ENCODE peak calls at places on chromosome 9, in seven cellular contexts. One of them, this sample, is unnamed.

GRCh38 chr9:133514475-133515239 is 10.1 kb downstream of the MYMK start:
- DNase-seq in mesendoderm: no peak
- DNase-seq in bronchial epithelial cell: no peak
- DNase-seq in fibroblast of lung: no peak
- DNase-seq in heart right ventricle: peak; percentile 54
- DNase-seq in ovary: peak; percentile 77
- DNase-seq in tibial nerve: peak; percentile 58
- DNase-seq in this sample: no peak

GRCh38 chr9:121455527-121456239 is 44.0 kb downstream of the GGTA1 start:
- DNase-seq in mesendoderm: no peak
- DNase-seq in bronchial epithelial cell: no peak
- DNase-seq in fibroblast of lung: no peak
- DNase-seq in heart right ventricle: no peak
- DNase-seq in ovary: no peak
- DNase-seq in tibial nerve: no peak
- DNase-seq in this sample: peak; percentile 3

GRCh38 chr9:121277518-121278275 is 9.7 kb downstream of the GSN start:
- DNase-seq in mesendoderm: no peak
- DNase-seq in bronchial epithelial cell: peak; percentile 39
- DNase-seq in fibroblast of lung: peak; percentile 51
- DNase-seq in heart right ventricle: no peak
- DNase-seq in ovary: no peak
- DNase-seq in tibial nerve: no peak
- DNase-seq in this sample: no peak

GRCh38 chr9:88322906-88323566 is 65.2 kb upstream of the SPIN1 start:
- DNase-seq in mesendoderm: no peak
- DNase-seq in bronchial epithelial cell: no peak
- DNase-seq in fibroblast of lung: peak; percentile 5
- DNase-seq in heart right ventricle: peak; percentile 6
- DNase-seq in ovary: no peak
- DNase-seq in tibial nerve: no peak
- DNase-seq in this sample: peak; percentile 61

GRCh38 chr9:83633676-83634075 is 10.7 kb downstream of the IDNK start:
- DNase-seq in mesendoderm: no peak
- DNase-seq in bronchial epithelial cell: no peak
- DNase-seq in fibroblast of lung: no peak
- DNase-seq in heart right ventricle: no peak
- DNase-seq in ovary: no peak
- DNase-seq in tibial nerve: no peak
- DNase-seq in this sample: no peak

GRCh38 chr9:74503219-74503618 is 6.1 kb downstream of the RORB start:
- DNase-seq in mesendoderm: no peak
- DNase-seq in bronchial epithelial cell: no peak
- DNase-seq in fibroblast of lung: no peak
- DNase-seq in heart right ventricle: no peak
- DNase-seq in ovary: no peak
- DNase-seq in tibial nerve: no peak
- DNase-seq in this sample: no peak

GRCh38 chr9:82488702-82489578 is 500.4 kb downstream of the SPATA31D1 start:
- DNase-seq in mesendoderm: peak; percentile 45
- DNase-seq in bronchial epithelial cell: peak; percentile 51
- DNase-seq in fibroblast of lung: peak; percentile 97
- DNase-seq in heart right ventricle: peak; percentile 72
- DNase-seq in ovary: no peak
- DNase-seq in tibial nerve: no peak
- DNase-seq in this sample: no peak

GRCh38 chr9:73024601-73025034 is 71.8 kb upstream of the ALDH1A1 start:
- DNase-seq in mesendoderm: no peak
- DNase-seq in bronchial epithelial cell: no peak
- DNase-seq in fibroblast of lung: no peak
- DNase-seq in heart right ventricle: no peak
- DNase-seq in ovary: no peak
- DNase-seq in tibial nerve: no peak
- DNase-seq in this sample: no peak

GRCh38 chr9:87862536-87863268 is 20.0 kb upstream of the SPATA31E1 start:
- DNase-seq in mesendoderm: peak; percentile 84
- DNase-seq in bronchial epithelial cell: peak; percentile 86
- DNase-seq in fibroblast of lung: peak; percentile 62
- DNase-seq in heart right ventricle: no peak
- DNase-seq in ovary: no peak
- DNase-seq in tibial nerve: no peak
- DNase-seq in this sample: no peak

GRCh38 chr9:106333487-106333886 is 529.5 kb upstream of the ZNF462 start:
- DNase-seq in mesendoderm: no peak
- DNase-seq in bronchial epithelial cell: peak; percentile 96
- DNase-seq in fibroblast of lung: no peak
- DNase-seq in heart right ventricle: no peak
- DNase-seq in ovary: no peak
- DNase-seq in tibial nerve: no peak
- DNase-seq in this sample: no peak

GRCh38 chr9:137070906-137071275 is 534 bp upstream of the SAPCD2 start:
- DNase-seq in mesendoderm: no peak
- DNase-seq in bronchial epithelial cell: no peak
- DNase-seq in fibroblast of lung: no peak
- DNase-seq in heart right ventricle: peak; percentile 81
- DNase-seq in ovary: no peak
- DNase-seq in tibial nerve: peak; percentile 54
- DNase-seq in this sample: no peak

GRCh38 chr9:15509931-15510788 is 610 bp downstream of the PSIP1 start:
- DNase-seq in mesendoderm: peak; percentile 73
- DNase-seq in bronchial epithelial cell: no peak
- DNase-seq in fibroblast of lung: peak; percentile 36
- DNase-seq in heart right ventricle: peak; percentile 29
- DNase-seq in ovary: peak; percentile 66
- DNase-seq in tibial nerve: no peak
- DNase-seq in this sample: peak; percentile 71

GRCh38 chr9:30575691-30576090 is 1808.8 kb upstream of the ACO1 start:
- DNase-seq in mesendoderm: no peak
- DNase-seq in bronchial epithelial cell: no peak
- DNase-seq in fibroblast of lung: no peak
- DNase-seq in heart right ventricle: no peak
- DNase-seq in ovary: no peak
- DNase-seq in tibial nerve: no peak
- DNase-seq in this sample: no peak

GRCh38 chr9:23822331-23823169 is 3.5 kb downstream of the ELAVL2 start:
- DNase-seq in mesendoderm: peak; percentile 37
- DNase-seq in bronchial epithelial cell: no peak
- DNase-seq in fibroblast of lung: no peak
- DNase-seq in heart right ventricle: no peak
- DNase-seq in ovary: no peak
- DNase-seq in tibial nerve: no peak
- DNase-seq in this sample: no peak

GRCh38 chr9:22354699-22355384 is 91.8 kb upstream of the DMRTA1 start:
- DNase-seq in mesendoderm: no peak
- DNase-seq in bronchial epithelial cell: peak; percentile 11
- DNase-seq in fibroblast of lung: no peak
- DNase-seq in heart right ventricle: no peak
- DNase-seq in ovary: no peak
- DNase-seq in tibial nerve: no peak
- DNase-seq in this sample: no peak

GRCh38 chr9:111037744-111038335 is 430 bp downstream of the LPAR1 start:
- DNase-seq in mesendoderm: peak; percentile 80
- DNase-seq in bronchial epithelial cell: no peak
- DNase-seq in fibroblast of lung: peak; percentile 31
- DNase-seq in heart right ventricle: no peak
- DNase-seq in ovary: peak; percentile 69
- DNase-seq in tibial nerve: peak; percentile 24
- DNase-seq in this sample: no peak

GRCh38 chr9:8736805-8737204 is 937.2 kb upstream of the DMAC1 start:
- DNase-seq in mesendoderm: peak; percentile 42
- DNase-seq in bronchial epithelial cell: no peak
- DNase-seq in fibroblast of lung: no peak
- DNase-seq in heart right ventricle: no peak
- DNase-seq in ovary: no peak
- DNase-seq in tibial nerve: no peak
- DNase-seq in this sample: no peak

GRCh38 chr9:120610975-120611689 is 31.2 kb upstream of the CDK5RAP2 start:
- DNase-seq in mesendoderm: peak; percentile 22
- DNase-seq in bronchial epithelial cell: peak; percentile 91
- DNase-seq in fibroblast of lung: no peak
- DNase-seq in heart right ventricle: no peak
- DNase-seq in ovary: no peak
- DNase-seq in tibial nerve: no peak
- DNase-seq in this sample: no peak

GRCh38 chr9:95813923-95814322 is 61.6 kb upstream of the ERCC6L2 start:
- DNase-seq in mesendoderm: no peak
- DNase-seq in bronchial epithelial cell: no peak
- DNase-seq in fibroblast of lung: no peak
- DNase-seq in heart right ventricle: no peak
- DNase-seq in ovary: no peak
- DNase-seq in tibial nerve: no peak
- DNase-seq in this sample: no peak

GRCh38 chr9:4301971-4302427 is 2.1 kb upstream of the GLIS3 start:
- DNase-seq in mesendoderm: peak; percentile 25
- DNase-seq in bronchial epithelial cell: peak; percentile 91
- DNase-seq in fibroblast of lung: peak; percentile 93
- DNase-seq in heart right ventricle: peak; percentile 12
- DNase-seq in ovary: peak; percentile 72
- DNase-seq in tibial nerve: peak; percentile 13
- DNase-seq in this sample: no peak

GRCh38 chr9:38437193-38437823 is 13.1 kb upstream of the IGFBPL1 start:
- DNase-seq in mesendoderm: no peak
- DNase-seq in bronchial epithelial cell: peak; percentile 59
- DNase-seq in fibroblast of lung: no peak
- DNase-seq in heart right ventricle: no peak
- DNase-seq in ovary: no peak
- DNase-seq in tibial nerve: no peak
- DNase-seq in this sample: no peak

GRCh38 chr9:4069457-4070162 is 230.3 kb downstream of the GLIS3 start:
- DNase-seq in mesendoderm: no peak
- DNase-seq in bronchial epithelial cell: no peak
- DNase-seq in fibroblast of lung: peak; percentile 24
- DNase-seq in heart right ventricle: no peak
- DNase-seq in ovary: no peak
- DNase-seq in tibial nerve: no peak
- DNase-seq in this sample: no peak

GRCh38 chr9:98391884-98392283 is 136.4 kb upstream of the TBC1D2 start:
- DNase-seq in mesendoderm: no peak
- DNase-seq in bronchial epithelial cell: peak; percentile 68
- DNase-seq in fibroblast of lung: no peak
- DNase-seq in heart right ventricle: no peak
- DNase-seq in ovary: no peak
- DNase-seq in tibial nerve: no peak
- DNase-seq in this sample: no peak

GRCh38 chr9:32782476-32783167 is 718 bp upstream of the TMEM215 start:
- DNase-seq in mesendoderm: peak; percentile 36
- DNase-seq in bronchial epithelial cell: no peak
- DNase-seq in fibroblast of lung: no peak
- DNase-seq in heart right ventricle: no peak
- DNase-seq in ovary: no peak
- DNase-seq in tibial nerve: no peak
- DNase-seq in this sample: no peak

DNA sequence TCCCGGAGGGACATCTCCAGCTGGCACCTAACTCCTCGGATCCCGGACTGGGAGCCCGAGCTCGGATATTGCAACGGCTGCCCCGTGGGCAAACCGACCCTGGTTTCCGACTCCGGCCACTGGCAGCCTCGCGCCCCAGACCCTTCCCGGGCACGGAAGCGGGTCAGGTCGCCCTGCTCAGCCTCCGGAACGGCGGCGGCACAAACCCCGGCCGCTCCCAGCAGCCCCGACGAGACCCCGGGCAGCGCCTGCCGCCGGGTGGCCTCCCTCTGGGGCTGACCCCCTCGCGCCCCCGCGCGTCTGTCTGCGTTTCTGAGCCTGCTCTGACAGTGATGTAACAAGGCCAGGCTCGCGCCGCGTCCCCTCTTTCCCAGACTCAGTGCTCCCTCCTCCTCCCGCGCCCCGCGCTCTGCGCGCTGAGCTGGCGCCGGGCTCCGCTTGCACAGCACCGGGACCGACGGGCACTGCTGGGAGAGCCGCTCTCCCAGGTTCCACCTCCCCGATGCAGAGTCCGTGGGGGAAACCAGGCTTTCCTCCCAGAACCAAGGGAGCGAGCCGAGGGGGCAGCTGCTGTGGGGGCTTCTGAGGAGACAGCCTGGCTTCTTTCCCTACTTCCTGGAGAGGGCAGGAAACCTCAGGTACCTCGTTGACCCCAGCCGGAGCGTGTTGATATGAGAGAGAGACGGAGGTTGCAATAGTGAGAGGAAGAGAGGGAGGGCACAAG is at the start of gene TMEM215:
- DNase-seq in mesendoderm: peak; percentile 78
- DNase-seq in bronchial epithelial cell: no peak
- DNase-seq in fibroblast of lung: no peak
- DNase-seq in heart right ventricle: no peak
- DNase-seq in ovary: peak; percentile 28
- DNase-seq in tibial nerve: no peak
- DNase-seq in this sample: peak; percentile 15
- H3K27me3 ChIP-seq in mesendoderm: peaks cover 23% of the 10 kb centered on the region
- H3K27me3 ChIP-seq in bronchial epithelial cell: peaks cover 31% of the 10 kb centered on the region
- H3K27me3 ChIP-seq in fibroblast of lung: peaks cover 20% of the 10 kb centered on the region
- H3K27me3 ChIP-seq in heart right ventricle: peaks cover 8% of the 10 kb centered on the region
- H3K27me3 ChIP-seq in ovary: no peaks in the 10 kb centered on the region
- H3K27me3 ChIP-seq in tibial nerve: peaks cover 30% of the 10 kb centered on the region
- H3K27me3 ChIP-seq in this sample: peaks cover 6% of the 10 kb centered on the region

DNA sequence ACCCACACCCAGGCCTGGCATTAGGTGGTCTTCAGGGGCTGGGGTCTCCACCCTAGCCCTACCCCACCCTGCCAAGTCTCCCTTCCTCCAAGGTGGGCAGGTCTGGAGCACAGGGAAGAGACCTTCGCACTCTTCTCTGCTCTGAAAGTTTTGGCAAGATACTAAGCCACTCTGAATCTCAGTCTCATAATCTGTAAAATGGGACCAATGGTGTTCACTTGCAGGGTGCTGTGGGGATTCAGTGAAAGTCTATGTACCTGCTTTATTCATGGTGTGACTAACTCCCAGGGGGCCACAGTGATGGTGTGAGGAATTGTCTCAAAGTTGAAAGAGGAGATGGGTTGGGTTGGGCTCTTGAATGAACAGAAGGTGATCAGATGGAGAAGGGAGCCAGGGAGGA is 25.0 kb downstream of the LHX2 start:
- DNase-seq in mesendoderm: no peak
- DNase-seq in bronchial epithelial cell: no peak
- DNase-seq in fibroblast of lung: no peak
- DNase-seq in heart right ventricle: no peak
- DNase-seq in ovary: no peak
- DNase-seq in tibial nerve: no peak
- DNase-seq in this sample: no peak
- H3K27me3 ChIP-seq in mesendoderm: no peaks in the 10 kb centered on the region
- H3K27me3 ChIP-seq in bronchial epithelial cell: peaks cover 20% of the 10 kb centered on the region
- H3K27me3 ChIP-seq in fibroblast of lung: peaks cover 26% of the 10 kb centered on the region
- H3K27me3 ChIP-seq in heart right ventricle: no peaks in the 10 kb centered on the region
- H3K27me3 ChIP-seq in ovary: no peaks in the 10 kb centered on the region
- H3K27me3 ChIP-seq in tibial nerve: peaks cover 89% of the 10 kb centered on the region
- H3K27me3 ChIP-seq in this sample: peaks cover 13% of the 10 kb centered on the region

GRCh38 chr9:68522954-68523353 is 17.7 kb downstream of the TMEM252 start:
- DNase-seq in mesendoderm: peak; percentile 4
- DNase-seq in bronchial epithelial cell: no peak
- DNase-seq in fibroblast of lung: no peak
- DNase-seq in heart right ventricle: no peak
- DNase-seq in ovary: no peak
- DNase-seq in tibial nerve: no peak
- DNase-seq in this sample: no peak
- H3K27me3 ChIP-seq in mesendoderm: no peaks in the 10 kb centered on the region
- H3K27me3 ChIP-seq in bronchial epithelial cell: no peaks in the 10 kb centered on the region
- H3K27me3 ChIP-seq in fibroblast of lung: no peaks in the 10 kb centered on the region
- H3K27me3 ChIP-seq in heart right ventricle: no peaks in the 10 kb centered on the region
- H3K27me3 ChIP-seq in ovary: no peaks in the 10 kb centered on the region
- H3K27me3 ChIP-seq in tibial nerve: no peaks in the 10 kb centered on the region
- H3K27me3 ChIP-seq in this sample: no peaks in the 10 kb centered on the region

GRCh38 chr9:113352006-113352405 is 2.7 kb downstream of the BSPRY start:
- DNase-seq in mesendoderm: no peak
- DNase-seq in bronchial epithelial cell: no peak
- DNase-seq in fibroblast of lung: no peak
- DNase-seq in heart right ventricle: no peak
- DNase-seq in ovary: no peak
- DNase-seq in tibial nerve: no peak
- DNase-seq in this sample: no peak
- H3K27me3 ChIP-seq in mesendoderm: peaks cover 10% of the 10 kb centered on the region
- H3K27me3 ChIP-seq in bronchial epithelial cell: peaks cover 14% of the 10 kb centered on the region
- H3K27me3 ChIP-seq in fibroblast of lung: peaks cover 45% of the 10 kb centered on the region
- H3K27me3 ChIP-seq in heart right ventricle: no peaks in the 10 kb centered on the region
- H3K27me3 ChIP-seq in ovary: no peaks in the 10 kb centered on the region
- H3K27me3 ChIP-seq in tibial nerve: peaks cover 34% of the 10 kb centered on the region
- H3K27me3 ChIP-seq in this sample: no peaks in the 10 kb centered on the region

This sample was measured in CD8-positive, alpha-beta T cell.